ENCODE peak calls at places on chromosomes 11 and 22, in four cellular contexts. U is RPMI8226; L is HL-60; P is activated CD8-positive, alpha-beta memory T cell treated with anti-CD3 and anti-CD28 coated beads, Interleukin-2, amount 50 U/mL, for 4 hours. M is an unnamed sample.

GRCh38 chr11:3380706-3381570 is 2.0 kb upstream of the ZNF195 start:
- DNase-seq in U (no peak), L (no peak), P (no peak), M (no peak)

GRCh38 chr11:128341280-128341679 is 246.1 kb downstream of the ETS1 start:
- DNase-seq in U (no peak), L (no peak), P (peak), M (no peak)

GRCh38 chr11:111694851-111695250 is 71.3 kb downstream of the PPP2R1B start:
- DNase-seq in U (no peak), L (no peak), P (no peak), M (no peak)

GRCh38 chr11:27720277-27720830 is 20.1 kb upstream of the BDNF start:
- DNase-seq in U (peak), L (no peak), P (no peak), M (no peak)

GRCh38 chr11:66478823-66479740 is 1.2 kb upstream of the DPP3 start:
- DNase-seq in U (peak), L (no peak), P (peak), M (no peak)

GRCh38 chr11:76380161-76380976 is 563 bp downstream of the THAP12 start:
- DNase-seq in U (peak), L (peak), P (peak), M (peak)

GRCh38 chr11:35579557-35580396 is 38.5 kb upstream of the FJX1 start:
- DNase-seq in U (no peak), L (peak), P (no peak), M (no peak)

GRCh38 chr11:127926721-127927120 is 660.6 kb downstream of the ETS1 start:
- DNase-seq in U (peak), L (no peak), P (no peak), M (no peak)

GRCh38 chr11:97880209-97880608 is 1140.5 kb upstream of the CNTN5 start:
- DNase-seq in U (no peak), L (no peak), P (no peak), M (no peak)

GRCh38 chr11:93689166-93689734 is 27.8 kb downstream of the CEP295 start:
- DNase-seq in U (no peak), L (peak), P (no peak), M (no peak)

GRCh38 chr11:118015385-118015841 is 29.2 kb downstream of the IL10RA start:
- DNase-seq in U (no peak), L (no peak), P (peak), M (no peak)

GRCh38 chr11:17978553-17979287 is 34.1 kb downstream of the SERGEF start:
- DNase-seq in U (peak), L (peak), P (no peak), M (no peak)

GRCh38 chr11:14967581-14968214 is 4.5 kb downstream of the CALCA start:
- DNase-seq in U (no peak), L (no peak), P (no peak), M (no peak)

GRCh38 chr11:61021661-61022212 is 50.3 kb downstream of the CD6 start:
- DNase-seq in U (peak), L (no peak), P (peak), M (no peak)

GRCh38 chr22:27835446-27835845 is 33.9 kb upstream of the MN1 start:
- DNase-seq in U (no peak), L (no peak), P (no peak), M (peak)

GRCh38 chr11:65588199-65589054 is 7.2 kb downstream of the KCNK7 start:
- DNase-seq in U (peak), L (peak), P (peak), M (peak)

GRCh38 chr11:133795088-133795487 is 50.2 kb downstream of the SPATA19 start:
- DNase-seq in U (no peak), L (no peak), P (no peak), M (no peak)

GRCh38 chr11:33444835-33445594 is 187.8 kb downstream of the HIPK3 start:
- DNase-seq in U (no peak), L (no peak), P (no peak), M (no peak)

GRCh38 chr22:39800790-39801540 is 92.6 kb downstream of the ENTHD1 start:
- DNase-seq in U (no peak), L (no peak), P (no peak), M (no peak)

GRCh38 chr11:13776134-13776815 is 107.8 kb downstream of the FAR1 start:
- DNase-seq in U (peak), L (no peak), P (peak), M (no peak)

GRCh38 chr11:68855205-68855978 is 13.7 kb upstream of the CPT1A start:
- DNase-seq in U (no peak), L (peak), P (peak), M (no peak)

GRCh38 chr11:68810164-68810563 is 31.6 kb downstream of the CPT1A start:
- DNase-seq in U (peak), L (no peak), P (no peak), M (no peak)

GRCh38 chr22:49753276-49753884 is 74.3 kb downstream of the BRD1 start:
- DNase-seq in U (no peak), L (no peak), P (no peak), M (peak)

GRCh38 chr11:102843474-102843873 is at the start of gene MMP3:
- DNase-seq in U (no peak), L (no peak), P (no peak), M (no peak)

GRCh38 chr11:118608268-118609214 is 1.1 kb downstream of the PHLDB1 start:
- DNase-seq in U (peak), L (peak), P (peak), M (peak)

GRCh38 chr11:8382436-8383053 is 118.9 kb upstream of the LMO1 start:
- DNase-seq in U (no peak), L (no peak), P (no peak), M (no peak)

GRCh38 chr11:113234888-113235287 is 79.5 kb upstream of the TTC12 start:
- DNase-seq in U (no peak), L (no peak), P (no peak), M (no peak)

GRCh38 chr11:56545531-56545930 is 2.5 kb upstream of the OR5M11 start:
- DNase-seq in U (no peak), L (no peak), P (no peak), M (no peak)

GRCh38 chr11:12691473-12691872 is 17.3 kb downstream of the TEAD1 start:
- DNase-seq in U (no peak), L (no peak), P (no peak), M (no peak)

GRCh38 chr11:10181811-10182210 is 112.2 kb downstream of the SBF2 start:
- DNase-seq in U (peak), L (no peak), P (no peak), M (no peak)

GRCh38 chr11:103807806-103808205 is 228.6 kb upstream of the DDI1 start:
- DNase-seq in U (no peak), L (no peak), P (no peak), M (no peak)

GRCh38 chr11:8826145-8826786 is 84.7 kb upstream of the AKIP1 start:
- DNase-seq in U (no peak), L (no peak), P (no peak), M (no peak)

GRCh38 chr22:26436903-26437515 is 7.9 kb downstream of the ASPHD2 start:
- DNase-seq in U (no peak), L (no peak), P (no peak), M (no peak)

GRCh38 chr11:134949121-134949591 is 537.1 kb upstream of the B3GAT1 start:
- DNase-seq in U (no peak), L (no peak), P (no peak), M (no peak)